ENCODE peak calls at places on chromosome 19, in five cellular contexts. I, J, Z, O and X are unnamed samples.

GRCh38 chr19:6161271-6161850 is 25.9 kb downstream of the ACSBG2 start:
- DNase-seq in J (peak), O (no peak), I (peak), Z (peak), X (no peak)

GRCh38 chr19:35013047-35013819 is 13.1 kb downstream of the GRAMD1A start:
- DNase-seq in I (peak), J (peak), Z (peak), O (peak), X (no peak)

GRCh38 chr19:12202250-12202649 is 39.4 kb downstream of the ZNF136 start:
- DNase-seq in O (no peak), Z (no peak), I (peak), J (peak), X (no peak)

GRCh38 chr19:56221851-56222250 is 19.8 kb downstream of the ZSCAN5C start:
- DNase-seq in O (no peak), I (no peak), Z (no peak), J (no peak), X (no peak)

GRCh38 chr19:8585894-8586750 is 8.9 kb upstream of the MYO1F start:
- DNase-seq in O (peak), Z (no peak), J (peak), I (peak), X (no peak)

GRCh38 chr19:31459430-31459829 is 110.2 kb upstream of the TSHZ3 start:
- DNase-seq in Z (no peak), J (no peak), O (no peak), I (no peak), X (no peak)

GRCh38 chr19:46958542-46958941 is 61.1 kb upstream of the NPAS1 start:
- DNase-seq in Z (no peak), I (no peak), O (peak), J (no peak), X (no peak)

GRCh38 chr19:14383898-14384669 is 2.8 kb downstream of the ADGRE5 start:
- DNase-seq in I (no peak), Z (peak), O (peak), J (peak), X (no peak)

GRCh38 chr19:27776020-27776419 is 1436.9 kb downstream of the UQCRFS1 start:
- DNase-seq in I (no peak), Z (no peak), O (peak), J (peak), X (no peak)

GRCh38 chr19:38838208-38838985 is 6.8 kb upstream of the ECH1 start:
- DNase-seq in J (no peak), O (no peak), I (no peak), Z (no peak), X (no peak)
- TF ChIP-seq CTCF in J (no peak), O (no peak), I (no peak), Z (no peak), X (no peak)

GRCh38 chr19:50399368-50399745 is 15.2 kb downstream of the POLD1 start:
- DNase-seq in I (no peak), O (no peak), J (no peak), Z (no peak), X (no peak)

GRCh38 chr19:50402544-50403301 is 16.0 kb upstream of the SPIB start:
- DNase-seq in Z (no peak), J (no peak), O (no peak), I (no peak), X (no peak)

GRCh38 chr19:50406156-50406820 is 12.4 kb upstream of the SPIB start:
- DNase-seq in I (no peak), O (no peak), Z (no peak), J (no peak), X (no peak)

GRCh38 chr19:50398675-50399367 is 14.7 kb downstream of the POLD1 start:
- DNase-seq in I (no peak), O (no peak), J (no peak), Z (no peak), X (no peak)

DNA sequence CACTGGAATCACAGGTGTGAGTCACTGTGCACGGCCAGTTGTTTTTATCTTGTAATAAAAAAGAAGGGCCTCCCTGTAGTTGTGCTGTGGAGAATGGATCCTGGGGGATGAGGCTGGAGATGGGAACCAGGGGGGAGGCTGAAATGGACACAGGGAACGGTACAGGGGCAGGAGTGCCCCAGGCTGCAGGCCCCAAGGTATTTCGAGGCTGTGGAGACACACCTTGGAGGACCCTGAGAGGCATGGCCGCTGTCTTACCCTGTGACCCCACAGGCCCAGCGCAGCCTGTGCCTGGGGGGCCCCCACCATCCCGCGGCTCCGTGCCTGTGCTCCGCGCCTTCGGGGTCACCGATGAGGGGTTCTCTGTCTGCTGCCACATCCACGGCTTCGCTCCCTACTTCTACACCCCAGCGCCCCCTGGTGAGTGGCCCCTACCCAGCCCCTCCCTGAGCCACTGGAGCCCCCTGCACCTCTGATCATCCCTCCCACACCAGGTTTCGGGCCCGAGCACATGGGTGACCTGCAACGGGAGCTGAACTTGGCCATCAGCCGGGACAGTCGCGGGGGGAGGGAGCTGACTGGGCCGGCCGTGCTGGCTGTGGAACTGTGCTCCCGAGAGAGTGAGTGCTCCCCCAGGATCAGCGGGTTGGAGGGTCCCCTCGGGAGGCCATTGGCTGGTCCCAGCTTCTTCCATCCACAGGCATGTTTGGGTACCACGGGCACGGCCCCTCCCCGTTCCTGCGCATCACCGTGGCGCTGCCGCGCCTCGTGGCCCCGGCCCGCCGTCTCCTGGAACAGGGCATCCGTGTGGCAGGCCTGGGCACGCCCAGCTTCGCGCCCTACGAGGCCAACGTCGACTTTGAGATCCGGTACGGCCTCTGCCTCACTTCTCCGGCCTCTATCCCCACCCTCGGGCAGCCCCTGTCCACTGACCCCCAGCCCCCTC is 17.0 kb upstream of the SPIB start:
- DNase-seq in Z (no peak), O (no peak), J (no peak), I (no peak), X (no peak)
- TF ChIP-seq CTCF in Z (no peak), O (no peak), J (no peak), I (no peak), X (no peak)

GRCh38 chr19:5060591-5061339 is 91.9 kb downstream of the KDM4B start:
- DNase-seq in I (no peak), O (peak), J (no peak), Z (no peak), X (no peak)
- TF ChIP-seq CTCF in I (no peak), O (no peak), J (no peak), Z (no peak), X (no peak)

DNA sequence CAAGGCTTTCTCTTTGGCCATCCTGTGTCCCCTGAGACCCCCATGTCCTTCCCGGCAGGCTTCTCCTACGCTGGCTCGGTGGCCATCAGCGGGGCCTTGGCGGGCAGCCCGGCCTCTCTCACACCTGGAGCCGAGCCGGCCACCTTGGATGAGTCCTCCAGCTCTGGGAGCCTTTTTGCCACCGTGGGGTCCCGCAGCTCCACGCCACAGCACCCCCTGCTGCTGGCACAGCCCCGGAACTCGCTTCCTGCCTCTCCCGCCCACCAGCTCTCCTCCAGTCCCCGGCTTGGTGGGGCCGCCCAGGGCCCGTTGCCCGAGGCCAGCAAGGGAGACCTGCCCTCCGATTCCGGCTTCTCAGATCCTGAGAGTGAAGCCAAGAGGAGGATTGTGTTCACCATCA is 14.2 kb downstream of the PLEKHJ1 start:
- DNase-seq in I (no peak), O (no peak), Z (no peak), J (peak), X (no peak)
- TF ChIP-seq CTCF in I (no peak), O (no peak), Z (no peak), J (peak), X (no peak)

DNA sequence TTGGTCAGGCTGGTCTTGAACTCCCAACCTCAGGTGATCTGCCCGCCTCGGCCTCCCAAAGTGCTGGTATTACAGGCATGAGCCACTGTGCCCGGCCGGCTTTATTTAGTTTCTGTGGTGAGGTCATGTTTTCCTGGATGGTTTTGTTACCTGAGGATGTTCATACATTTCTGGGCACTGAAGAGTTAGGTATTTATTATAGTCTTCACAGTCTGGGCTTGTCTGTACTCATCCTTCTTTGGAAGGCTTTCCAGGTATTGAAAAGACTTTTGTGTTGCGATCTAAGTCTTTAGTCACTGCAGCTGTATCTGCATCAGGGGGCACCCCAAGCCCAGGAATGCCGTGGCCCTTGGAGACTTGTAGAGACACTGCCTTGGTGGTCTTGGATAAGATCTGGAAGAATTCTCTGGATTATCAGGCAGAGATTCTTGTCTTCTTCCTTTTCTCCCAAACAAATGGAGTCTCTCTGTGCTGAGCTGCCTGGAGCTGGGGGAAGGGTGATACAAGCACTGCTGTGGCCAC is 12.8 kb downstream of the BLOC1S3 start:
- DNase-seq in J (no peak), I (no peak), Z (no peak), O (no peak), X (no peak)
- TF ChIP-seq CTCF in J (no peak), I (no peak), Z (no peak), O (no peak), X (no peak)

GRCh38 chr19:44757735-44758505 is 9.4 kb downstream of the BCL3 start:
- DNase-seq in I (peak), O (peak), Z (peak), J (peak), X (no peak)
- TF ChIP-seq CTCF in I (no peak), O (no peak), Z (no peak), J (no peak), X (peak)

GRCh38 chr19:3129112-3129511 is 6.7 kb upstream of the GNA15 start:
- DNase-seq in I (no peak), J (peak), O (peak), Z (no peak), X (no peak)
- TF ChIP-seq CTCF in I (no peak), J (peak), O (peak), Z (peak), X (peak)

GRCh38 chr19:39397360-39398296 is 6.5 kb downstream of the MED29 start:
- DNase-seq in J (peak), Z (peak), O (peak), I (peak), X (no peak)
- TF ChIP-seq CTCF in J (peak), Z (peak), O (peak), I (peak), X (peak)